ENCODE peak calls at places on chromosomes 12 and 14, in five cellular contexts. X is endothelial cell of umbilical vein, V is neural progenitor cell, C is MM.1S, E is heart right ventricle. Y is an unnamed sample.

GRCh38 chr14:90409209-90409730 is 12.4 kb downstream of the CALM1 start:
- DNase-seq in V (no peak), C (no peak), E (peak), X (peak), Y (peak)

GRCh38 chr12:50625029-50625875 is 120.5 kb downstream of the DIP2B start:
- DNase-seq in X (no peak), C (no peak), V (no peak), E (no peak), Y (no peak)

GRCh38 chr12:64747681-64748080 is 11.5 kb downstream of the GNS start:
- DNase-seq in C (no peak), V (no peak), X (peak), E (no peak), Y (no peak)

GRCh38 chr14:66206554-66206953 is 279.6 kb upstream of the CCDC196 start:
- DNase-seq in C (no peak), X (no peak), V (no peak), E (no peak), Y (no peak)

GRCh38 chr14:63777024-63777423 is 49.2 kb upstream of the SGPP1 start:
- DNase-seq in V (no peak), E (no peak), C (no peak), X (peak), Y (no peak)

GRCh38 chr12:90589966-90590365 is 365.0 kb downstream of the CCER1 start:
- DNase-seq in C (no peak), X (no peak), V (no peak), E (no peak), Y (no peak)

GRCh38 chr14:60266021-60266937 is 17.3 kb downstream of the PPM1A start:
- DNase-seq in E (no peak), C (no peak), X (peak), V (peak), Y (no peak)

GRCh38 chr14:74035556-74035955 is 16.4 kb downstream of the BBOF1 start:
- DNase-seq in V (no peak), C (no peak), X (no peak), E (no peak), Y (no peak)

GRCh38 chr14:89202413-89202812 is 214.6 kb downstream of the FOXN3 start:
- DNase-seq in C (no peak), V (no peak), X (no peak), E (no peak), Y (no peak)
- H3K4me3 ChIP-seq in C (no peak), V (no peak), X (no peak), E (no peak), Y (no peak)

GRCh38 chr12:12877789-12878455 is 13.4 kb upstream of the GPRC5A start:
- DNase-seq in C (no peak), V (no peak), E (no peak), X (no peak), Y (no peak)
- H3K27ac ChIP-seq in C (no peak), V (no peak), E (no peak), X (no peak), Y (no peak)

GRCh38 chr12:122827258-122827657 is 8.0 kb upstream of the HIP1R start:
- DNase-seq in X (no peak), E (no peak), C (no peak), V (no peak), Y (no peak)
- H3K4me3 ChIP-seq in X (no peak), E (no peak), C (no peak), V (no peak), Y (no peak)

DNA sequence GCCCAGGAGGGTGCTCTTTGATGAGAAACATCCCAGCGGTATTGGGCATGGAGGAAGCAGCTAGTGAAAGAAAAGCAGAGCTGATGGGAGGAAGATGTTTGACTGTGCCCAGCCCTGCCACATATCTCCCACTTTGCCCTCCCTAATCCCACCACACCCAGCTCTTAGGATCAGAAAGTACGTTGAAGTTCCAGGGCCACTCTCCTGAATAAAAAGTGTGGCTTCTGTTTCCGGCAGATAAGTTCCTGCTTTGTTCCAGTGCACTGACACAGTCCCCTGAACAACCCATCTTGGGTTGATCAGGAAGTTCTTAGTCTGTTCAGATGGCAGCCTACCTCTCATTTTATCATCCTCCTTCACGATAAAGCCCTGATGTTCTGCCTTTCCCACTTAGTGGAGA is 16.5 kb downstream of the TPCN1 start:
- DNase-seq in X (peak), E (no peak), V (no peak), C (no peak), Y (no peak)
- H3K27ac ChIP-seq in X (peak), E (peak), V (no peak), C (no peak), Y (no peak)

DNA sequence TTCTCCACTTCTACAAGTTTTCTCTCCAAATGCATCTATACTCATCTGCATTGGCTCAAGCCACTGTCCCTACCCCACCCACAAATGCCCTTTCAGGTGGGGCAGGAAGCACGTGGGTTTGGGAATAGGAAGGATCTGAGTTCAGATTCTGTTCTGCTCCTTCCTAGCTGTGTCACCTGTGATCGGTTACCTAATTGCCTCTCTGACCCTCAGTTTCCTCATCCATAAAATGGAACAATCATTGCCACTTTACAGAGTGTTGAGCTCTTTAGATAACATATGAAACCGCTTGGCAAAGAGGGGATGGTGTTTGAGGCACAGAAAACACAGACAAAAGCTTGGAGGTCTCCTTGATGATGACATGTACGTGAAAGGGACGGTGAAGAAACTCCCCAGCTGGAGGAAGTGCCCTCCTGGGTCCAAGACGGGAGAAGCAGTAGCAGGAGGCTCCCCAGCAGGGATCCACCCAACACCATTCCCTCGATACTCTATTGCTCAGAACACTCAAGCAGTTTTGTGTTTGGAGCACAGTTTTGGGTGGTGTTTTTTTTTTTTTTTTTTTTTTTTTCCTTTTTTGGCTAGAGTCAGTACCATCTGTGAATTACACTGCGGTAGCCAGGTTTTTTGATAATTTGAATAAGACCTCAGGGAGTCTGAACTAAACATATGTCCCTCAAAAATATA is 34.4 kb downstream of the FOXN3 start:
- DNase-seq in E (no peak), X (no peak), C (no peak), V (no peak), Y (no peak)
- H3K4me3 ChIP-seq in E (no peak), X (no peak), C (no peak), V (no peak), Y (no peak)

Y was measured in dorsolateral prefrontal cortex.